ENCODE peak calls at places on chromosomes 4 and X, in eight cellular contexts. P, K, O, U, T, Z, N and D are unnamed samples.

GRCh38 chr4:107693132-107693531 is 26.9 kb downstream of the PAPSS1 start:
- DNase-seq in P (no peak), N (no peak), O (no peak), K (no peak), T (no peak), Z (peak), U (no peak), D (no peak)

GRCh38 chr4:75030028-75030427 is 97.1 kb downstream of the PARM1 start:
- DNase-seq in O (no peak), N (no peak), K (no peak), U (no peak), T (no peak), P (no peak), Z (no peak), D (no peak)

GRCh38 chrX:132956421-132957210 is 1.8 kb downstream of the HS6ST2 start:
- DNase-seq in N (no peak), O (no peak), Z (no peak), P (no peak), K (peak), U (no peak), T (no peak), D (no peak)

GRCh38 chr4:89158884-89159503 is 47.7 kb downstream of the TIGD2 start:
- DNase-seq in O (no peak), T (no peak), N (no peak), Z (peak), P (no peak), U (peak), K (peak), D (no peak)

GRCh38 chr4:10180927-10181744 is 64.5 kb upstream of the WDR1 start:
- DNase-seq in O (no peak), P (no peak), T (no peak), K (no peak), N (no peak), U (no peak), Z (peak), D (no peak)

GRCh38 chrX:76827672-76828071 is 400.2 kb downstream of the MAGEE1 start:
- DNase-seq in N (no peak), P (no peak), U (no peak), O (no peak), T (no peak), Z (no peak), K (no peak), D (no peak)

GRCh38 chr4:53987761-53988171 is 76.6 kb downstream of the CHIC2 start:
- DNase-seq in U (no peak), K (no peak), Z (peak), O (no peak), N (no peak), P (no peak), T (no peak), D (no peak)

GRCh38 chr4:70531981-70532380 is 13.6 kb downstream of the AMTN start:
- DNase-seq in O (no peak), Z (peak), U (no peak), K (no peak), T (no peak), N (no peak), P (no peak), D (no peak)

GRCh38 chrX:70605352-70605751 is 160.7 kb downstream of the DLG3 start:
- DNase-seq in N (no peak), U (no peak), P (no peak), K (no peak), T (no peak), Z (no peak), O (no peak), D (no peak)

GRCh38 chr4:145804134-145804533 is 124.2 kb downstream of the C4orf51 start:
- DNase-seq in Z (peak), T (no peak), P (no peak), N (no peak), U (no peak), K (no peak), O (no peak), D (no peak)

GRCh38 chr4:1407657-1408333 is 1.6 kb upstream of the NKX1-1 start:
- DNase-seq in N (no peak), Z (no peak), O (peak), T (no peak), P (no peak), K (no peak), U (no peak), D (no peak)

GRCh38 chrX:12771445-12772069 is 19.7 kb upstream of the PRPS2 start:
- DNase-seq in N (peak), U (peak), P (peak), K (peak), O (no peak), Z (peak), T (no peak), D (no peak)

GRCh38 chr4:186703510-186703909 is 20.1 kb downstream of the FAT1 start:
- DNase-seq in T (no peak), K (no peak), O (no peak), N (no peak), U (no peak), Z (no peak), P (no peak), D (no peak)

GRCh38 chrX:101958139-101958538 is 26.3 kb upstream of the ZMAT1 start:
- DNase-seq in U (no peak), K (no peak), Z (peak), P (no peak), T (no peak), O (no peak), N (no peak), D (no peak)

GRCh38 chr4:152257601-152258066 is 278.3 kb downstream of the FBXW7 start:
- DNase-seq in U (no peak), O (no peak), K (no peak), T (no peak), N (no peak), P (no peak), Z (peak), D (no peak)

GRCh38 chr4:147866532-147867271 is 134.8 kb downstream of the ARHGAP10 start:
- DNase-seq in P (peak), K (peak), U (peak), N (peak), T (peak), Z (peak), O (peak), D (peak)

GRCh38 chr4:15366660-15367059 is 61.2 kb upstream of the C1QTNF7 start:
- DNase-seq in P (no peak), K (no peak), T (no peak), U (no peak), Z (no peak), O (no peak), N (no peak), D (no peak)

GRCh38 chr4:4860803-4861591 is 1.5 kb downstream of the MSX1 start:
- DNase-seq in Z (no peak), P (no peak), U (no peak), T (no peak), O (no peak), K (no peak), N (no peak), D (no peak)

GRCh38 chr4:26992657-26993361 is 132.2 kb downstream of the STIM2 start:
- DNase-seq in N (no peak), P (no peak), Z (peak), T (no peak), O (no peak), U (no peak), K (peak), D (no peak)

GRCh38 chr4:20474119-20474518 is 222.4 kb downstream of the SLIT2 start:
- DNase-seq in Z (peak), K (peak), T (no peak), N (no peak), P (no peak), O (no peak), U (no peak), D (no peak)

GRCh38 chr4:5969777-5970176 is 48.5 kb downstream of the C4orf50 start:
- DNase-seq in O (peak), U (no peak), P (no peak), N (no peak), Z (no peak), K (no peak), T (no peak), D (no peak)

GRCh38 chr4:84319124-84319523 is 180.0 kb downstream of the NKX6-1 start:
- DNase-seq in K (no peak), N (no peak), Z (peak), O (no peak), P (peak), T (no peak), U (peak), D (no peak)

GRCh38 chr4:21992330-21992729 is 43.8 kb upstream of the KCNIP4 start:
- DNase-seq in U (no peak), K (no peak), P (no peak), T (no peak), N (no peak), Z (peak), O (no peak), D (no peak)

DNA sequence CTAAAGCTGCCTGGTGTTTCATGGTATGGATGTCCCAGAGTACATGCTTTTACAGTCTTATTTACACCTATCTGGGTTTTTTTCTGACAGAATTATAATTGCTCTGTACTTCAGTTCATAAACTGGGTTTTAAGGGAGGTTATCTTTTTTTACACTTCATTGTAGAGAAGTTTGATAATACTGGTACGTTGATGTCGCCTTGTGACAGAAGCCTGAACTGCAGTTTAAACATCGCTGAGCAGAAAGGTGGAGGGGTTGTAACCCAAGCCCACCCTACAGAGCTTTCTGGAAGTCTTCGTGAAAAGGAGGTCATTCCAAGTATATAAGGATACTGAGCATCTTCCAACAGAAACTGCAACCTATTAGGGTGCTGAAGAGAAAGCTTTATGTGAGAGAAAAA is 46.4 kb downstream of the BEX1 start:
- DNase-seq in N (no peak), U (no peak), K (peak), Z (no peak), O (no peak), P (no peak), T (no peak), D (no peak)
- TF ChIP-seq CTCF in N (no peak), U (no peak), K (no peak), Z (peak), O (no peak), P (no peak), T (peak), D (peak)

GRCh38 chr4:118005883-118006282 is 28.4 kb upstream of the NDST3 start:
- DNase-seq in U (no peak), Z (no peak), O (no peak), K (peak), N (no peak), P (no peak), T (no peak), D (no peak)
- TF ChIP-seq CTCF in U (no peak), Z (no peak), O (no peak), K (no peak), N (no peak), P (no peak), T (no peak), D (no peak)

GRCh38 chrX:68945603-68946228 is 116.9 kb downstream of the EFNB1 start:
- DNase-seq in N (no peak), P (peak), U (no peak), Z (peak), K (no peak), O (peak), T (no peak), D (peak)
- TF ChIP-seq CTCF in N (no peak), P (no peak), U (no peak), Z (peak), K (peak), O (no peak), T (peak), D (peak)

DNA sequence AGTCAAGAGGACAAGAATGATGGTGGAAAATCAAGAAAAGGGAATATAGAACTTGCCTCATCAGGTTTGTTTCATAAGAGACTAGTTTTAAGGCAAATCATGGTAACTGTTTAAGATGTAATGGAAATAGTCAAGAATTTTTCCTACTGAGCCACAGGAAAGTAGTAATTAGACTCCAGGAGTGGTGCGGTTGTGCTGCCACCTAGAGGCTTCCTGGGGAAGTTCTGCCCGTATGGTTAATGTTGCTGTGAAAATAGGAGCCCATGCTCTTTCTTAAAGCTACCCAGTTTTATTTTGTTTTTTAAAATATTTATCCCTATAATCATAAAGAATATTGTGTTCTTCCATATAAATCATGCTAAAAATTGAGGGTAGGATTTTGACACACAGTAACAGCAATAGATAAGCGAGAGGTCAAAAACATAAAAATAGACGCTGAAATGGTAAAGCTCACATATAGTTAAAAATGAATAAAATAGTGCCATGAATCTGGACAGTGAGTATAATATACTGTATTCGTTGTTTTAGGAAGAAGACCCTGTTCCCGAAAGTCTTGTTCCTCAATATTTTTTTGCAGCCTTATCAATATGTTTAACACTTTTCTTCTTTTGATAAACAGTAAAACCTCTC is 87.0 kb downstream of the PHOX2B start:
- DNase-seq in Z (peak), P (peak), O (no peak), T (peak), N (no peak), K (peak), U (peak), D (no peak)
- TF ChIP-seq CTCF in Z (peak), P (peak), O (peak), T (peak), N (peak), K (peak), U (peak), D (peak)

DNA sequence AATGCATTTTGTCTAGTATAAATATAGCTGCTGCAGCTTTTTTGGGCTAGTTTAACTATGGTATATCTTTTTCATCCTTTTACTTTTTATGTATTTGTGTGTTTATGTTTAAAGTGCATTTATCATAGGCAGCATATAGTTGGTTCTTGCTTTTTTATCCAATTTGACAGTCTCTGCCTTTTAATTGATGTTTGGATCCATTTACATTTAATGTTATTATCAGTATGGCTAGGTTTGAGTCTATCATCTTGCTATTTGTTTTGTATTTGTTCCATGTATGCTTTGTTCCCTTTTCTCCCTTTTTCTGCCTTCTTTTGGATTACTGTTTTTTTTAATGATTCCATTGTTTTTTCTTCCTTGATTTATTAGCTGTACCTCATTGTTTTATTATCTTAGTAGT is 40.3 kb downstream of the GNL3L start:
- DNase-seq in T (no peak), N (no peak), U (no peak), O (no peak), Z (no peak), P (no peak), K (no peak), D (no peak)
- TF ChIP-seq CTCF in T (no peak), N (no peak), U (no peak), O (no peak), Z (no peak), P (no peak), K (no peak), D (no peak)

DNA sequence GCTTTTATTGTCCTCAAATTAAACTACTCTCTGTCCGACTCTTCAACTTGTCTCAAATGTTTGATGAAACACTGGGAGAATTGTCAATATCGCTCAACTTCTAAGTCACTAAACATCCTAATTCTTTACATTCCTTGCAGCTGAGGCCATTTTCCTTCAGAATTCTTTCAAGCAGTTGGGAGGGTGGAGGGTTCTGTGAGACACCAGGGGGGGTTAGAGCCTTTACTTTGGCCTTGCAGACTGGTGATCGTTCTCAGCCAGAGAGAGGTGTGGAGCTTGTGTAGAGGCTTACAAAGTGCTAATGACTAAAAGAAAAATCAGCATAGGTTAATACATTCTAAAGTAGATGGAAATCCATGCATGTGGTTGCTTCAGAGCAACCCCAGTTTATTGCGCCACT is 21.3 kb upstream of the SOX3 start:
- DNase-seq in O (no peak), U (no peak), P (no peak), N (no peak), T (no peak), Z (peak), K (no peak), D (no peak)
- TF ChIP-seq CTCF in O (no peak), U (no peak), P (no peak), N (no peak), T (no peak), Z (no peak), K (no peak), D (no peak)

GRCh38 chr4:189071241-189071640 is 869.4 kb upstream of the FRG1 start:
- DNase-seq in P (no peak), U (no peak), O (no peak), T (no peak), Z (no peak), K (no peak), N (no peak), D (no peak)

GRCh38 chr4:189069782-189070181 is 870.9 kb upstream of the FRG1 start:
- DNase-seq in K (no peak), N (no peak), O (no peak), Z (no peak), P (no peak), U (no peak), T (no peak), D (no peak)
- TF ChIP-seq CTCF in K (no peak), N (no peak), O (no peak), Z (no peak), P (no peak), U (no peak), T (no peak), D (no peak)

GRCh38 chr4:116001291-116001690 is 887.9 kb upstream of the NDST4 start:
- DNase-seq in O (no peak), Z (no peak), U (no peak), P (no peak), K (no peak), N (no peak), T (no peak), D (no peak)

GRCh38 chr4:116005037-116005805 is 891.8 kb upstream of the NDST4 start:
- DNase-seq in O (no peak), Z (peak), N (no peak), K (no peak), U (no peak), P (no peak), T (no peak), D (no peak)

DNA sequence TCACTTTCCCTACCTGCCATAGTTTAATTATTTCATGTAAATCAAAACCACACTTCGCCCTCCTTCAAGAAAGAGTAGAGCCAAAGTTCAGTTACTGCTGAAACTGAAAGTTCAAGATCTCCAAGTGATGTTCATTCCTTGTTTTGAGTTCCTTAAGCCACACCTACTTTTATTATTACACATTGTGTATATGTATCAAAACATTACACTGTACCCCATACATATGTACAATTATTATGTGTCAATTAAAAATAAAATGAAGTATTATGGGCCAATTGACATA is 892.3 kb upstream of the NDST4 start:
- DNase-seq in O (no peak), T (no peak), K (no peak), P (no peak), U (no peak), Z (no peak), N (no peak), D (no peak)
- TF ChIP-seq CTCF in O (no peak), T (no peak), K (no peak), P (no peak), U (no peak), Z (no peak), N (no peak), D (no peak)

DNA sequence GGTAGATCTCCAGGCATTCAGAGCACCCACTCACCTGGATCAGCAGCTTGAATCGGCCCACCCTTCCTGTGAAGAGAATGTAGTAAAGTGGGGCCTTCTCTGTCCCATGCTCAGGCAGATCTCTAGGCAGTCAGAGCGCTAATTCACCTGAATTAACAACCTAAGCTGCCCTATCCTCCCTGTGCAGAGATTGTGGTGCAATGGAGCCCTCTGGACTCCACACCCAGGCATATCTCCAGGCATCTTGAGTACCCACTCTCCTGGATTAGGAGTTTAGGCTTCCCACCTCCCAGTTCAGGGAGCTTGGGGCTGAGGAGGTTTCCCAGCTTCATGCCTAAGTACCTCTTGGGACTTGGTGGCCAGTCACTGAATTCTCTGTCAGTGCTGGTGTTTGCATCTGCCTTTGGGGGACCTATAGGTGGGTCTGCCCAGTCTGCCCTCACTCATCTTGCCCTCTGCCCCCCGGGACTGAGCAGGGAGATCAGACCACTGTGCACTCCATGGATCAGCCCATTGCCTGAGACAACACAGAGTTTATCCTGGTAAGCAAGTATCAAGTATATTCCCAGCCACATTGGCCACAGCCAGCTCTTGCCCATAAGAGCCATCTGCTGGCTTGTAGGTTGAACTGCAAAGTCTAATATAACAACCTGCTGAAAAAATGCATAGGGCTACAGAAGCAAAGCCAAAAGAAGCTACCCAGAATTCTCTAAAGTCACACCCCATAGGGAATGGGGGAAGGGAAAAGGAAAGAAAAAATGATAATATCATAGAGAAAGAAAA is 372.9 kb downstream of the KLHL13 start:
- DNase-seq in K (peak), U (peak), Z (peak), O (no peak), N (no peak), P (no peak), T (no peak), D (no peak)
- TF ChIP-seq CTCF in K (peak), U (peak), Z (peak), O (no peak), N (no peak), P (no peak), T (peak), D (no peak)